ENCODE peak calls at places on chromosomes 13 and 19, in five cellular contexts. Q is endodermal cell, G is IMR-90, K is ovary, F is aorta. V is an unnamed sample. For H3K4me1 and H3K36me3, the result is how much of the 10 kb centered on the place peaks cover.

GRCh38 chr13:46359731-46360130 is 27.3 kb downstream of the RUBCNL start:
- DNase-seq in K (no peak), Q (no peak), F (no peak), G (peak), V (no peak)

GRCh38 chr13:49859568-49859967 is 67.1 kb upstream of the KPNA3 start:
- DNase-seq in G (peak), Q (no peak), K (no peak), F (no peak), V (no peak)

GRCh38 chr19:51020988-51021651 is 1.6 kb upstream of the KLK10 start:
- DNase-seq in Q (peak), K (peak), G (peak), F (peak), V (no peak)

GRCh38 chr13:54415753-54416366 is 1387.2 kb downstream of the OLFM4 start:
- DNase-seq in G (no peak), K (no peak), F (no peak), Q (peak), V (no peak)

GRCh38 chr19:1673645-1674292 is 21.4 kb upstream of the TCF3 start:
- DNase-seq in Q (no peak), G (no peak), K (no peak), F (no peak), V (no peak)

GRCh38 chr13:52195052-52195837 is 35.8 kb upstream of the NEK3 start:
- DNase-seq in Q (peak), G (peak), F (peak), K (peak), V (peak)

GRCh38 chr19:5867201-5868136 is 2.9 kb downstream of the FUT5 start:
- DNase-seq in K (no peak), G (no peak), F (no peak), Q (no peak), V (no peak)

GRCh38 chr19:35291259-35291658 is 702 bp upstream of the MAG start:
- DNase-seq in G (no peak), Q (no peak), F (no peak), K (no peak), V (no peak)

GRCh38 chr13:31674056-31674455 is 65.3 kb upstream of the RXFP2 start:
- DNase-seq in G (no peak), Q (no peak), F (no peak), K (no peak), V (no peak)

GRCh38 chr13:40682449-40683240 is 16.2 kb upstream of the FOXO1 start:
- DNase-seq in K (no peak), G (peak), F (no peak), Q (peak), V (no peak)

GRCh38 chr19:10510301-10510802 is 6.9 kb downstream of the S1PR5 start:
- DNase-seq in K (no peak), Q (peak), F (no peak), G (no peak), V (no peak)

GRCh38 chr13:113930711-113931637 is 42.9 kb downstream of the C13orf46 start:
- DNase-seq in K (peak), Q (peak), F (peak), G (no peak), V (peak)

GRCh38 chr13:28718186-28718537 is 608 bp downstream of the SLC46A3 start:
- DNase-seq in K (no peak), G (peak), F (no peak), Q (no peak), V (no peak)

GRCh38 chr13:31209172-31209818 is 9.5 kb downstream of the B3GLCT start:
- DNase-seq in F (no peak), G (peak), K (peak), Q (peak), V (no peak)

GRCh38 chr13:48236528-48237353 is 3.7 kb downstream of the ITM2B start:
- DNase-seq in Q (no peak), G (no peak), K (no peak), F (no peak), V (no peak)

GRCh38 chr19:28785961-28786360 is 427.0 kb downstream of the UQCRFS1 start:
- DNase-seq in F (no peak), K (no peak), Q (peak), G (no peak), V (no peak)

GRCh38 chr13:100537951-100538462 is 50.6 kb downstream of the GGACT start:
- DNase-seq in F (no peak), Q (no peak), K (no peak), G (no peak), V (peak)

GRCh38 chr13:43267916-43268315 is 244.5 kb downstream of the DNAJC15 start:
- DNase-seq in F (no peak), Q (no peak), K (no peak), G (no peak), V (no peak)

GRCh38 chr19:29263305-29264080 is 50.5 kb upstream of the UQCRFS1 start:
- DNase-seq in F (no peak), G (peak), K (no peak), Q (peak), V (peak)

GRCh38 chr19:2986951-2987491 is 9.7 kb downstream of the TLE6 start:
- DNase-seq in G (no peak), F (no peak), Q (peak), K (no peak), V (no peak)

GRCh38 chr19:41308450-41309224 is 1.3 kb upstream of the CCDC97 start:
- DNase-seq in F (peak), G (peak), K (peak), Q (peak), V (peak)

GRCh38 chr13:51241720-51242119 is 19.5 kb downstream of the FAM124A start:
- DNase-seq in K (no peak), Q (peak), G (no peak), F (no peak), V (no peak)

GRCh38 chr19:9857920-9858746 is 23.0 kb downstream of the PIN1 start:
- DNase-seq in G (no peak), K (no peak), F (no peak), Q (no peak), V (no peak)

GRCh38 chr19:3543150-3544053 is 4.4 kb downstream of the TEKTIP1 start:
- DNase-seq in F (peak), K (no peak), G (no peak), Q (no peak), V (peak)

GRCh38 chr19:15144046-15144646 is 36.9 kb downstream of the SYDE1 start:
- DNase-seq in G (no peak), Q (peak), F (no peak), K (no peak), V (no peak)

GRCh38 chr19:53328967-53329366 is 4.6 kb upstream of the ZNF845 start:
- DNase-seq in K (peak), Q (peak), G (peak), F (peak), V (peak)

GRCh38 chr19:31675187-31675913 is 326.1 kb upstream of the TSHZ3 start:
- DNase-seq in G (peak), K (no peak), Q (no peak), F (no peak), V (no peak)

GRCh38 chr19:418761-419632 is 10.1 kb upstream of the C2CD4C start:
- DNase-seq in G (no peak), Q (peak), F (peak), K (no peak), V (no peak)

GRCh38 chr13:29640665-29641064 is 45.2 kb upstream of the SLC7A1 start:
- DNase-seq in F (no peak), K (no peak), G (no peak), Q (no peak), V (no peak)

GRCh38 chr19:5086725-5087439 is 118.0 kb downstream of the KDM4B start:
- DNase-seq in Q (peak), F (no peak), K (no peak), G (no peak), V (no peak)

GRCh38 chr19:35155441-35155840 is 906 bp downstream of the FXYD5 start:
- DNase-seq in G (no peak), K (no peak), Q (no peak), F (no peak), V (no peak)

GRCh38 chr19:37079238-37079637 is 1.0 kb downstream of the ZNF420 start:
- DNase-seq in Q (no peak), K (no peak), G (no peak), F (no peak), V (no peak)

GRCh38 chr19:37074819-37075362 is 3.3 kb upstream of the ZNF420 start:
- DNase-seq in F (no peak), G (no peak), K (no peak), Q (no peak), V (no peak)

GRCh38 chr19:37077929-37078716 is at the start of gene ZNF420:
- DNase-seq in G (peak), F (peak), K (peak), Q (peak), V (peak)

GRCh38 chr19:37078717-37079032 is 442 bp downstream of the ZNF420 start:
- DNase-seq in K (no peak), F (no peak), Q (no peak), G (no peak), V (no peak)

GRCh38 chr19:37077615-37077928 is 661 bp upstream of the ZNF420 start:
- DNase-seq in Q (no peak), G (peak), K (no peak), F (no peak), V (no peak)
- H3K4me1 ChIP-seq in Q (under half), G (under half), K (under half), F (under half), V (under half)

DNA sequence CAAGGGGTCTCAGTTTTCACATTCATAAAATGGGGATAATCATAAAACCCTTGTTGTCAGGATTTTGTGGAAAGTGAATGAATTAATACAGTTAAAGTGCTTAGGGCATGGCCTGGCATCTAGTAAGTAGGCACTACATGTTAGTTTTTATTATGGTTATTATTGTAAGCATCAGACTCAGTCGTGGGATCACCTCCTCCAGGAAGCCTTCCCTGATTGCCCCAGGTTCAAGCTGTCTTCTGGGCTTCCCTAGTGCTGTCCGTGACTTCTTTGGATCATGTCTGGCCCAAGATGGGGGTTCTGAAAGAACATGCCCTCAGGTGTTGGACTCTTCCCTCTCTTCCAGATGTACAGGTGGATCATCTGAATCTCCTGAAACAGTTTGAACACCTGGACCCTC is 10.7 kb downstream of the NUCB1 start:
- DNase-seq in F (no peak), K (no peak), Q (no peak), G (no peak), V (no peak)
- H3K36me3 ChIP-seq in F (under half), K (under half), Q (half or more), G (half or more), V (half or more)

DNA sequence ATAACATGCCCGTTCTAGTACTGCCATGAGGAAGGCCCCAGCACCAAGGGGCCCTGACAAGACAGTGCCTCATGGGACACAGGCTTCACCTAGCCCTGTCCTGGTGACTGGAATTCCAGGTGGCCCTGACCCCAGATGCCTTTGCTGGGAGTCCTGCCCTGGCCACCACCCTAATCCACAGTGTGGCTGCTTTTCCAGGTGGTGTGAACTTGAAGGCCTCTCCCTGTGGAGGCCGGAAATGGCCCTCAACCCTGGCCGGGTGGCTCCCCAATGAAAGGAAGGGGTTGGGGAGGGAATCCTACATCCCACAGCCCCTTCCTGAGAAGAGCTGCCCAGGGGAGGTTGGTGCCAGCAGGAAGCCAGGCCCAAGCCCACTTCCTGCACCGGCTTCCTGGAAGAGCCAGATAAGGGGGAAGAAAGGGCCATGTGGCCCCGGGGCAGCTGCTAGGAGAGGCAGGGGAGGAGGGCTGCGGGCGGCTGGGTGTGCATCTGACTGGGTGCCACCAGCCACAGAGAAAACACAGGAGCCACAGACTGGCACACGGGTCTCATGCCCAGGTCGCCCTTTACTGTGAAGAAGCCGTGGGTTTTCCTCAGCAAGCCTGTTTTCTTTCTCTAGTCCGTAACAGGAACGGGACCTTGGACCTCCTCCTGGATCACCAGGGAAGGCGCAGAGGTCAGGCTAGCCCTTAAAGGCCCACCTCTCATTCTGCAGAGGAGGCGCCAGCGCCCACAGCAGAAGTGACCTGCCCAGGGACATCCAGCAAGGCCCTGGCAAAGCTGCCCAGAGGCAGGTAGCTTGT is 4.7 kb downstream of the LSM4 start:
- DNase-seq in K (no peak), Q (no peak), G (no peak), F (peak), V (no peak)
- H3K4me1 ChIP-seq in K (under half), Q (under half), G (under half), F (under half), V (under half)

GRCh38 chr13:26247608-26248007 is 6.3 kb upstream of the CDK8 start:
- DNase-seq in G (peak), Q (no peak), F (no peak), K (no peak), V (no peak)
- H3K36me3 ChIP-seq in G (under half), Q (under half), F (under half), K (under half), V (under half)

DNA sequence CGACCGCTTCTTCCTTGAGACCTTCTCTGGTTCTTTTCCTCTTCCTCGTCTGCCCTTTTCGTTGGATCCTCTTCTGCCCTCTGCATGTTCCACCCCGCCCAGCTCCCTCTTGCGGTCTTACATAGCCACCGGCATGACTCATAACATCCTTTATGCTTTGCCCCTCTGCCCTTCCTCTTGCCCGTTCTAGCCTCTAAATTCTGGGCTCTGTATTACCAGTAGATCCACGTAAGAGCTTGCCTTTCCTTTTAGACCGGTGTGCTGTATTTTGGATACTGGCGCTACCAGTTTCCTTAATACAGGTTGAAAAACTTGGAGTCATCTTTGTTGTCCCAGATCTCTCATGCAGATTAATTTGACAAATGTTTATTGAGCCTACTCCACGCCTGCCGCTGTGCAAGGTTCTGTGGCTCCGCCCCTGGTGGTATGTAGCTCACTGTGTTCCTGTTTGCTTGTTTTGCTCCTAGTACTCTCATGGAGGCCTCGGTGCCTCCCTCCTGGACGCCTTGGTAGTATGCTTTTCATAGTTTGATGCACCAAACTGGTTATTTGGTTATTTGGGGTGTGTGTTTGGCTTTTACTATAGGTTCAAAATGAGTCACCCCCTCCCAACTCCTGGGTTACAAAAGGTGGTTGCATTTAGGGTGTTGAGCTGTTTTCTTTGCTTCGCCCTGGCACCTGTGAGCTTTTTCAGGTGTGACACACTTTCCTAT is 1.7 kb downstream of the GTF3A start:
- DNase-seq in Q (peak), F (peak), K (peak), G (peak), V (peak)
- H3K4me1 ChIP-seq in Q (under half), F (under half), K (under half), G (under half), V (under half)

GRCh38 chr13:98462241-98462882 is 114.5 kb downstream of the STK24 start:
- DNase-seq in G (no peak), K (no peak), Q (no peak), F (no peak), V (peak)
- H3K36me3 ChIP-seq in G (half or more), K (under half), Q (half or more), F (under half), V (half or more)